ENCODE peak calls at places on chromosome 1, in five cellular contexts. L, S, E, H and A are unnamed samples.

GRCh38 chr1:169867012-169867679 is 26.6 kb downstream of the SCYL3 start:
- DNase-seq in L (no peak), S (peak), E (no peak), H (no peak), A (no peak)

GRCh38 chr1:212286437-212287131 is 1.4 kb downstream of the PPP2R5A start:
- DNase-seq in L (no peak), S (peak), E (no peak), H (no peak), A (peak)

GRCh38 chr1:110616587-110616986 is 10.4 kb upstream of the KCNA2 start:
- DNase-seq in L (peak), S (peak), E (no peak), H (no peak), A (no peak)

GRCh38 chr1:92464588-92465255 is 22.0 kb downstream of the GFI1 start:
- DNase-seq in L (no peak), S (no peak), E (no peak), H (no peak), A (no peak)

GRCh38 chr1:78231477-78231876 is 185.7 kb downstream of the GIPC2 start:
- DNase-seq in L (no peak), S (no peak), E (no peak), H (no peak), A (no peak)

GRCh38 chr1:207393610-207394009 is 60.5 kb upstream of the CR2 start:
- DNase-seq in L (no peak), S (peak), E (no peak), H (no peak), A (peak)

GRCh38 chr1:208270679-208271111 is 26.5 kb upstream of the PLXNA2 start:
- DNase-seq in L (peak), S (no peak), E (no peak), H (no peak), A (no peak)

GRCh38 chr1:21654209-21654608 is 14.9 kb downstream of the RAP1GAP start:
- DNase-seq in L (no peak), S (no peak), E (no peak), H (no peak), A (no peak)

GRCh38 chr1:28893403-28894102 is 20.8 kb upstream of the EPB41 start:
- DNase-seq in L (peak), S (peak), E (no peak), H (peak), A (peak)

GRCh38 chr1:224929335-224930237 is at the start of gene DNAH14:
- DNase-seq in L (peak), S (peak), E (peak), H (peak), A (peak)

GRCh38 chr1:36845802-36846201 is 188.5 kb downstream of the GRIK3 start:
- DNase-seq in L (no peak), S (no peak), E (no peak), H (no peak), A (no peak)

GRCh38 chr1:156126701-156127534 is 12.4 kb downstream of the LMNA start:
- DNase-seq in L (no peak), S (peak), E (no peak), H (no peak), A (peak)

GRCh38 chr1:77889671-77890070 is 1.2 kb downstream of the NEXN start:
- DNase-seq in L (peak), S (peak), E (no peak), H (no peak), A (peak)

GRCh38 chr1:245969274-245969673 is 537.8 kb downstream of the SMYD3 start:
- DNase-seq in L (peak), S (peak), E (no peak), H (no peak), A (peak)

GRCh38 chr1:167661527-167662436 is 31.8 kb downstream of the RCSD1 start:
- DNase-seq in L (no peak), S (peak), E (no peak), H (no peak), A (peak)

GRCh38 chr1:24996983-24997893 is 67.2 kb upstream of the RUNX3 start:
- DNase-seq in L (no peak), S (no peak), E (no peak), H (no peak), A (no peak)

GRCh38 chr1:238951809-238952208 is 434.6 kb upstream of the CHRM3 start:
- DNase-seq in L (peak), S (peak), E (no peak), H (no peak), A (peak)

GRCh38 chr1:240801445-240801844 is 189.5 kb upstream of the GREM2 start:
- DNase-seq in L (no peak), S (peak), E (no peak), H (no peak), A (peak)

GRCh38 chr1:180542113-180542512 is 16.7 kb upstream of the OVAAL start:
- DNase-seq in L (peak), S (no peak), E (no peak), H (no peak), A (no peak)

GRCh38 chr1:154835531-154836285 is 34.4 kb downstream of the KCNN3 start:
- DNase-seq in L (no peak), S (no peak), E (no peak), H (no peak), A (peak)

GRCh38 chr1:174953657-174954435 is 45.9 kb upstream of the CACYBP start:
- DNase-seq in L (peak), S (no peak), E (peak), H (no peak), A (peak)

GRCh38 chr1:162878000-162878596 is 17.1 kb upstream of the CCDC190 start:
- DNase-seq in L (peak), S (peak), E (peak), H (peak), A (peak)

GRCh38 chr1:235650341-235651169 is 971 bp upstream of the GNG4 start:
- DNase-seq in L (peak), S (no peak), E (peak), H (peak), A (no peak)
- H2BK15ac ChIP-seq in L (no peak), S (no peak), E (peak), H (peak), A (no peak)

DNA sequence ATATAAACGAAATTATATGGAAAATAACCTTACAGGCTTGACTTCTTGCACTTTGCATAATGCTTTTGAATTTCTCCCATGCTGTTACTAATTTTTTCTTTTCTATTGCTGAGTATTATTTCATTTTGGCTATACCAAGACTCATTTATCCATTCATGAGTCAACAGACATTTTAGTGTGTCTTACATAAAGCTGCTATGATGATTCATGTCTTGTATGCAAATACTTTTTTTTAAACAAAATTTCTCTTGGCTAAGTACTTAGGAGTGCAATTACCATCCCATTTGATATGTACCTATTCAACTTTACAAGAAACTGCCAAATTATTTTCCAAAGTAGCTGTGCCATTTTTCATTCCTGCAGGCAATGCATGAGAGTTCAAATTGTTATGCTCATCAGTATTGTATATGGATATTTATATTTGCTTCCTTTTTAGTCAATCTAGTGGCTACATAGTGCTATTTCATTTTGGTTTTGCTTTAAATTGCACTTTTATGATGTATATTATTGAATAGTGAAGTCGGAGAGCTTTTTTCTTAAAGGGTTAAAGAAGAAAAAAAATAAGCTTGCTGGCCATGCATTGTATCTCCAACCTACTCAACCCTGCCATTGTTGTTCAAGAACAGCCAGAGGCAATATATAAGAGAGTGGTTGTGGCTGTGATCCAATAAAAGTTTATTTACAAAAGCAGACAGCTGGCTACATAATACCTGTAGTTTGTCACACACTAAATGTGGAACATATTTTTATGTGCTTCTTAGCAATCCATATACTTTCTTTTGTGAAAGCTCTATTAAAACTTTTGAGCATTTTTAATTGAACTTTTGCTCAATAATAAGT is 862.9 kb downstream of the KCNT2 start:
- DNase-seq in L (no peak), S (peak), E (no peak), H (no peak), A (no peak)
- H3K4me3 ChIP-seq in L (no peak), S (no peak), E (no peak), H (no peak), A (no peak)

DNA sequence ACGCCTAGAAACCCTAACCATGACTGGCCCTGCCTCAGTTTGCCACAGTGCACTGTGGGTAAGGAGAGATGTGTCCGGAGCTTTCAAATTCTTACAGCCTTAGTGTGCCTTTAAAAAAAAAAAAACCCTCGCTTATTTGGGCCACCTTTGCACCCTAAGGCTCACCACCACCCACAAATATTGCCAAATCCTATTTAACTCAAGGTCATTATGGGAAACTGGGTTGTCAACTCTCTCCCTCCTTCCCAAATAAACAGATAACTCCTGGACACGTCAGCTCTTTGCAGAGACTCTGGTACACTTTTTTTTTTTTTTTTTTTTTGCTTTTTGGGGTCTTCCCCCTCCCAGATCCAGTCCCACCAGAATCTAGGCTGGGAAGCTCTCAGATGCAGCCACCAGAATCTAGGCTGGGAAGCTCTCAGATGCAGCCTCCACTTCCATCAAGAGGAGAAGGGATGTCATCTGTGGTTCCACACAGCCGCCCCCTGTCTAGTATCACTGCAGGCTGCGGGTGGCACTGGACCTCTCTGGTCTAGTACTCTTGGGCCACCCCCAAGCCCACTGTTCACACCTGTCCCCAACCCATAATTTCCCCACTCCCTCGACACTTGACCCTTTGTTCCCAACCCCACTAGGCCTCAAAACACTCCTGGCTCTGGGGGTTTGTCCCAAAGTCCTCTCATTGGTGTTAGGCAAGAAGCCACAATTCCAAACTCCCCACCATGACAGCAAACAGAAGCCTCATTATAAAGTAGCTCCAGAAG is 3.4 kb downstream of the DHRS3 start:
- DNase-seq in L (no peak), S (no peak), E (no peak), H (no peak), A (no peak)
- H3K4me2 ChIP-seq in L (no peak), S (no peak), E (no peak), H (peak), A (no peak)

GRCh38 chr1:185843297-185843869 is 109.2 kb downstream of the HMCN1 start:
- DNase-seq in L (no peak), S (no peak), E (no peak), H (no peak), A (no peak)
- H2BK15ac ChIP-seq in L (no peak), S (no peak), E (no peak), H (no peak), A (no peak)

GRCh38 chr1:20481643-20482498 is 4.1 kb downstream of the CAMK2N1 start:
- DNase-seq in L (no peak), S (no peak), E (no peak), H (no peak), A (no peak)

GRCh38 chr1:20484526-20485462 is 1.2 kb downstream of the CAMK2N1 start:
- DNase-seq in L (peak), S (no peak), E (peak), H (peak), A (peak)

GRCh38 chr1:20483833-20484525 is 2.0 kb downstream of the CAMK2N1 start:
- DNase-seq in L (peak), S (peak), E (peak), H (peak), A (peak)

GRCh38 chr1:20481158-20481617 is 4.8 kb downstream of the CAMK2N1 start:
- DNase-seq in L (peak), S (peak), E (no peak), H (no peak), A (no peak)

GRCh38 chr1:20483098-20483832 is 2.7 kb downstream of the CAMK2N1 start:
- DNase-seq in L (no peak), S (no peak), E (no peak), H (no peak), A (no peak)
- H3K4me3 ChIP-seq in L (no peak), S (peak), E (peak), H (peak), A (peak)

GRCh38 chr1:1609822-1610485 is 5.3 kb upstream of the MIB2 start:
- DNase-seq in L (no peak), S (no peak), E (no peak), H (no peak), A (no peak)

GRCh38 chr1:1613509-1614082 is 1.7 kb upstream of the MIB2 start:
- DNase-seq in L (no peak), S (no peak), E (no peak), H (no peak), A (no peak)

GRCh38 chr1:1614954-1615255 is 395 bp upstream of the MIB2 start:
- DNase-seq in L (no peak), S (no peak), E (no peak), H (no peak), A (no peak)

GRCh38 chr1:1614204-1614953 is 921 bp upstream of the MIB2 start:
- DNase-seq in L (no peak), S (peak), E (no peak), H (no peak), A (peak)

DNA sequence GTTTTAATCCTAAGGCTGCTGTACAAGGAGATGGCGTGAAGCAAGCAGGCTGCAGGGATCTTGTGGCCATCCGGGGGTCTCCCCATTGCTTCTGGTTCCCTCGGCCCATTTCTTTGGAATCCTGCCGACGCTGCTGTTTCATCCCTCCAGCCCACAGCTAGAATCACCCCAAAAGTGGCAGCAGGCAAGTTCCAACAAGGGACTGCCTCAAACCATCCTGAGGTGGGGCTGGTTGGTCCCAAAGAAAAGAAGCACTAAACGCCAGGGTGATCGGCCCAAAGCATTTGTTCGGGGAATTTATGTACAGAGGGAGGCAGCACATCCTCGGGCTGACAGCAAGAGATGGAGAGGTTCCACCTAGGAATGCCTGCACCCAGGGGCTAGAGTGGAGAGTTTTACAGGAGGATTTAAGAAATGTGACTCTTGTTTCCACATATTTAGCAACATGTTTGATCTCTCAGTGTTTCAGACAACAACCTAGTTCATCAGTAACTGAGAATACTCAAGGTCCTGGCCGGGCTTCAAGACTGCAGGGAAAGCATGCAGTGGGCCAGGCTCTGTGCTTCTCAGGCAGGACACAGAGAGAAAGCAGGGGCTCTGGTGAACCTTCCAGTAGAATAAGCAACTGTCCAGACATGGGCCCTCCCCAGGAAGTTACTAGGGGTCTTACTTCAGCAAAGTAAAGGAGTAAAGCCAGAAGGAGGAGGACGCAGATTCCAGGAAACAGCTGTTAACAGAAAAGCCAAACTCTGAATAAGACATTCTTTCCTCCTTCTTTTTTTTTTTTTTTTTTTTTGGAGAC is 4.3 kb upstream of the MIB2 start:
- DNase-seq in L (no peak), S (no peak), E (no peak), H (no peak), A (no peak)
- H3K4me2 ChIP-seq in L (no peak), S (no peak), E (no peak), H (no peak), A (peak)

GRCh38 chr1:14706656-14707055 is 108.2 kb downstream of the KAZN start:
- DNase-seq in L (no peak), S (no peak), E (no peak), H (no peak), A (no peak)
- H2BK15ac ChIP-seq in L (no peak), S (no peak), E (no peak), H (no peak), A (no peak)

GRCh38 chr1:248837045-248837793 is 805 bp upstream of the ZNF672 start:
- DNase-seq in L (no peak), S (no peak), E (no peak), H (no peak), A (no peak)
- H3K4me3 ChIP-seq in L (peak), S (peak), E (peak), H (peak), A (peak)